ENCODE peak calls at places on chromosomes 2 and 18, in nine cellular contexts. H, A, I, N, T, L, R, D and M are unnamed samples. For H3K4me1, the result is how much of the 10 kb centered on the place peaks cover.

GRCh38 chr2:101981066-101981465 is 10.7 kb upstream of the IL1R2 start:
- DNase-seq in H (no peak), A (no peak), I (no peak), N (no peak), T (no peak), L (no peak), R (no peak), D (no peak), M (no peak)

GRCh38 chr2:109033171-109033570 is 44.2 kb upstream of the EDAR start:
- DNase-seq in H (no peak), A (no peak), I (no peak), N (no peak), T (no peak), L (no peak), R (no peak), D (no peak), M (no peak)

GRCh38 chr18:43279015-43279758 is 1.9 kb upstream of the SYT4 start:
- DNase-seq in H (no peak), A (no peak), I (no peak), N (no peak), T (no peak), L (no peak), R (no peak), D (no peak), M (peak)

GRCh38 chr18:78526923-78527775 is 452.5 kb upstream of the SALL3 start:
- DNase-seq in H (no peak), A (no peak), I (no peak), N (no peak), T (no peak), L (no peak), R (no peak), D (no peak), M (no peak)

GRCh38 chr2:237564526-237565131 is 1.7 kb upstream of the PRLH start:
- DNase-seq in H (peak), A (no peak), I (no peak), N (no peak), T (no peak), L (no peak), R (no peak), D (no peak), M (no peak)

GRCh38 chr18:61982475-61982874 is 89.7 kb upstream of the RNF152 start:
- DNase-seq in H (no peak), A (no peak), I (no peak), N (no peak), T (no peak), L (no peak), R (no peak), D (no peak), M (no peak)

GRCh38 chr2:38174646-38175096 is 98.7 kb upstream of the CYP1B1 start:
- DNase-seq in H (no peak), A (no peak), I (no peak), N (no peak), T (peak), L (no peak), R (no peak), D (no peak), M (no peak)

GRCh38 chr2:218745160-218745558 is 34.5 kb downstream of the TTLL4 start:
- DNase-seq in H (no peak), A (no peak), I (no peak), N (no peak), T (no peak), L (no peak), R (no peak), D (peak), M (no peak)

GRCh38 chr18:22703883-22704626 is 229.1 kb upstream of the RBBP8 start:
- DNase-seq in H (no peak), A (no peak), I (peak), N (peak), T (peak), L (peak), R (peak), D (no peak), M (peak)

GRCh38 chr2:166485558-166486193 is 8.4 kb downstream of the SCN7A start:
- DNase-seq in H (no peak), A (no peak), I (no peak), N (no peak), T (no peak), L (no peak), R (no peak), D (no peak), M (no peak)

GRCh38 chr2:61562615-61563014 is 24.5 kb upstream of the XPO1 start:
- DNase-seq in H (no peak), A (no peak), I (no peak), N (no peak), T (no peak), L (no peak), R (no peak), D (no peak), M (no peak)

GRCh38 chr2:40243581-40243980 is 208.3 kb downstream of the SLC8A1 start:
- DNase-seq in H (no peak), A (no peak), I (no peak), N (no peak), T (peak), L (no peak), R (no peak), D (no peak), M (no peak)

GRCh38 chr2:23530121-23530908 is 145.3 kb downstream of the KLHL29 start:
- DNase-seq in H (no peak), A (no peak), I (no peak), N (no peak), T (no peak), L (no peak), R (no peak), D (no peak), M (no peak)

GRCh38 chr2:216551234-216551633 is 52.6 kb downstream of the RPL37A start:
- DNase-seq in H (no peak), A (no peak), I (peak), N (no peak), T (peak), L (no peak), R (peak), D (no peak), M (no peak)

GRCh38 chr18:41391616-41392610 is 563.1 kb upstream of the PIK3C3 start:
- DNase-seq in H (no peak), A (no peak), I (peak), N (peak), T (peak), L (no peak), R (peak), D (peak), M (peak)

GRCh38 chr2:66576381-66577330 is 141.7 kb downstream of the MEIS1 start:
- DNase-seq in H (peak), A (no peak), I (peak), N (no peak), T (peak), L (no peak), R (peak), D (peak), M (peak)

GRCh38 chr18:60549338-60549960 is 176.9 kb upstream of the MC4R start:
- DNase-seq in H (no peak), A (no peak), I (peak), N (peak), T (peak), L (peak), R (no peak), D (no peak), M (no peak)

GRCh38 chr2:120995656-120996190 is 260.1 kb downstream of the GLI2 start:
- DNase-seq in H (no peak), A (no peak), I (no peak), N (no peak), T (no peak), L (no peak), R (peak), D (no peak), M (no peak)

GRCh38 chr2:100104718-100105677 is 37.4 kb downstream of the AFF3 start:
- DNase-seq in H (no peak), A (no peak), I (no peak), N (no peak), T (peak), L (no peak), R (no peak), D (no peak), M (peak)
- H3K4me3 ChIP-seq in H (peak), A (no peak), I (peak), N (no peak), T (peak), L (no peak), R (peak), D (no peak), M (no peak)

GRCh38 chr18:77106331-77106730 is 26.3 kb downstream of the MBP start:
- DNase-seq in H (no peak), A (peak), I (no peak), N (no peak), T (no peak), L (no peak), R (no peak), D (no peak), M (no peak)

GRCh38 chr18:77105680-77106079 is 26.9 kb downstream of the MBP start:
- DNase-seq in H (no peak), A (no peak), I (no peak), N (no peak), T (no peak), L (no peak), R (no peak), D (no peak), M (no peak)

GRCh38 chr18:77103181-77103875 is 29.3 kb downstream of the MBP start:
- DNase-seq in H (no peak), A (no peak), I (no peak), N (no peak), T (peak), L (no peak), R (no peak), D (no peak), M (no peak)

GRCh38 chr18:77103991-77104521 is 28.5 kb downstream of the MBP start:
- DNase-seq in H (no peak), A (no peak), I (no peak), N (no peak), T (no peak), L (no peak), R (no peak), D (no peak), M (no peak)

DNA sequence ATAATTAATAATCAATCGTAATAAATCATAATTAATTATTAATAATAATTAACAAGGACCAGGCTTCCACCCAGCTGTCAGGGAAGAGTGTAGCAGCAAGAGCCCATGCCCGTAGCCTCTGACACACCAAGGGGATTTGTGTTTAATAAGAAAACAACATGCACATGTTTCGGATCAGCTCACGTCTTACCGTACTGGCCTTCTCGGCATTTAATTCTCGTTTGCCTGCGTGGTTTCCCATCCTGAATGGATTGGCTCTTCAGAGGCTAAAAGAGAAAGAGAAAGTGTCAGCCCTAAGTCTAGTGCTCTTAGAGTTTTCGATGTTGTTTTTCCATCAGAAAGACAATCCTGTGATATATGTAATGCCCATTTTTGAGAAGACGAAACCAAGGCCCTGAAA is 27.6 kb downstream of the MBP start:
- DNase-seq in H (no peak), A (no peak), I (no peak), N (no peak), T (no peak), L (no peak), R (no peak), D (no peak), M (no peak)
- H3K4me1 ChIP-seq in H (under half), A (half or more), I (under half), N (under half), T (under half), L (half or more), R (under half), D (under half), M (under half)

GRCh38 chr2:63590621-63591408 is 2.1 kb downstream of the MDH1 start:
- DNase-seq in H (peak), A (no peak), I (no peak), N (peak), T (no peak), L (no peak), R (peak), D (no peak), M (no peak)

GRCh38 chr2:63587814-63588384 is 378 bp downstream of the WDPCP start:
- DNase-seq in H (no peak), A (no peak), I (peak), N (no peak), T (no peak), L (no peak), R (no peak), D (no peak), M (peak)

GRCh38 chr2:63591566-63592175 is 2.9 kb downstream of the MDH1 start:
- DNase-seq in H (no peak), A (no peak), I (no peak), N (no peak), T (no peak), L (no peak), R (no peak), D (no peak), M (no peak)

GRCh38 chr2:63588385-63589147 is at the start of the genes MDH1 and WDPCP:
- DNase-seq in H (peak), A (peak), I (peak), N (peak), T (peak), L (peak), R (peak), D (peak), M (peak)

DNA sequence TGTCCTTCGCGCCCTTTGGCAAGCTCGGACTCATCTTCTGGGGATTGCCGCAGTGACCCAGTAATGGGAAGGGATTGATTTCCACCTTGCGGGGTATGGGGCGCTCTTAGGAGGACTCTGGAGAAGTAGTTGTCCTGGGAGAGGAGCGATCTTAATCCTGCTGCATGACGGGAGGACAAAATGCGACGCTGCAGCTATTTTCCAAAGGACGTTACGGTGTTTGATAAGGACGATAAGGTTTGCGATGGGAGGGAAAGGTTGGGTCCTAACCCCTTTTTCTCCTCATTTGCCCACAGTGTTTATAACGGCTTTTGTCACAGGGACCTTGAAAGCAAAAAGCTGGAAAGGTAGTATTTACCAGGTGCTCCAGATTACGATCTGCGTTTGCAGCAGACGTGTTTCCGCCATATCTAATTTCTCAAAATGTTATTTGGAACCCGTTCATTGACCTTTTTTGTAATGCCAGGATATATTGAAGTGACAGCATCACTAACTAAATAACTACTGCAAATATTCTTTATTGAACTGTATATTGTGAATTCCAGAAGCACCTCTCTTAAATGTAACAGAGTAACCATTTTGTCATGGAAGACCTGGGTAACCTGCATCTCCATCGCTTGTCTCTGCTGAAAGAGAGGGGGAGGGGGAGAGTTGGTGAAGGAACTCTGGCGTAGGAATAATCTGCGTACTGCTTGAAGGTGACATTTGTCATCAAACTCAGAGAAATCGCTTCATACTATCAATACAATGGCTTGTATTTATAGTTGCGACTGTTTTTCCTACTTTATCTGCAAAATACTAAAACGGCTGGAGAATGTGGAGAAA is 597 bp downstream of the MDH1 start:
- DNase-seq in H (no peak), A (no peak), I (peak), N (no peak), T (no peak), L (no peak), R (no peak), D (no peak), M (peak)
- H3K4me3 ChIP-seq in H (peak), A (peak), I (peak), N (peak), T (peak), L (peak), R (peak), D (peak), M (peak)

GRCh38 chr18:9825571-9826073 is 60.2 kb upstream of the TXNDC2 start:
- DNase-seq in H (no peak), A (no peak), I (peak), N (no peak), T (peak), L (peak), R (peak), D (peak), M (peak)

GRCh38 chr18:9828794-9829712 is 56.7 kb upstream of the TXNDC2 start:
- DNase-seq in H (no peak), A (no peak), I (peak), N (no peak), T (no peak), L (no peak), R (no peak), D (no peak), M (no peak)

GRCh38 chr18:9827211-9827855 is 58.4 kb upstream of the TXNDC2 start:
- DNase-seq in H (no peak), A (no peak), I (no peak), N (no peak), T (no peak), L (no peak), R (no peak), D (no peak), M (no peak)

GRCh38 chr18:9826666-9827065 is 59.1 kb upstream of the TXNDC2 start:
- DNase-seq in H (no peak), A (no peak), I (no peak), N (no peak), T (no peak), L (no peak), R (no peak), D (no peak), M (no peak)

GRCh38 chr18:9827856-9828793 is 57.6 kb upstream of the TXNDC2 start:
- DNase-seq in H (peak), A (no peak), I (peak), N (no peak), T (peak), L (peak), R (peak), D (peak), M (no peak)
- H3K4me1 ChIP-seq in H (under half), A (under half), I (under half), N (under half), T (under half), L (half or more), R (under half), D (half or more), M (under half)

GRCh38 chr2:63047534-63048281 is 2.9 kb upstream of the OTX1 start:
- DNase-seq in H (peak), A (no peak), I (no peak), N (no peak), T (no peak), L (no peak), R (peak), D (no peak), M (no peak)
- H3K4me3 ChIP-seq in H (no peak), A (no peak), I (no peak), N (no peak), T (no peak), L (no peak), R (peak), D (no peak), M (no peak)

DNA sequence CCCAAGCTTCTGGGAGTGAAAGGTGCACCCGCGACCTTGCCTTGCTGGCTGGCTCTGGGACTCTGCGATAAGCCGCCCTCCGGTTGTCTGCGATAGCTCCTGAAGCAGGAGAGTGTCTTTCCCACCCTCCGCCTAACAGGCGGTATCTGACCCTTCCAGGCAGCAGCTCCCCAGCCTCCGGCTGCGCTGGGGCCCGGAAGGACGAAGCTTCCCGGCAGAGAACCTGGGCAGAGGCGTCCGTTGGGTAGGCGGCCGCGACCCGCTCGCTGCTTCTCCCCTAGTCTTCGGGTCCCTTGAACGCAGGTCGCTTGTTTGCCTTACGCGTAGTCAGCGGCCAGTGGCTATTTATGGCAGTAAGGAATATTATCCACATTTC is 446 bp upstream of the RHBDD1 start:
- DNase-seq in H (peak), A (peak), I (peak), N (peak), T (peak), L (no peak), R (no peak), D (no peak), M (no peak)
- H3K4me1 ChIP-seq in H (under half), A (half or more), I (under half), N (under half), T (under half), L (under half), R (under half), D (under half), M (under half)

GRCh38 chr18:72541871-72542690 is 2.1 kb downstream of the CBLN2 start:
- DNase-seq in H (no peak), A (no peak), I (no peak), N (peak), T (no peak), L (no peak), R (no peak), D (no peak), M (no peak)

GRCh38 chr18:72539861-72540260 is 4.3 kb downstream of the CBLN2 start:
- DNase-seq in H (no peak), A (no peak), I (no peak), N (no peak), T (no peak), L (no peak), R (no peak), D (no peak), M (no peak)

GRCh38 chr18:72542993-72543361 is 1.2 kb downstream of the CBLN2 start:
- DNase-seq in H (no peak), A (no peak), I (no peak), N (peak), T (no peak), L (no peak), R (no peak), D (no peak), M (no peak)

GRCh38 chr18:72544092-72544886 is at the start of gene CBLN2:
- DNase-seq in H (no peak), A (no peak), I (peak), N (peak), T (peak), L (no peak), R (peak), D (peak), M (no peak)

GRCh38 chr18:72543362-72544055 is 633 bp downstream of the CBLN2 start:
- DNase-seq in H (no peak), A (no peak), I (no peak), N (peak), T (no peak), L (no peak), R (no peak), D (no peak), M (no peak)
- H3K4me3 ChIP-seq in H (peak), A (no peak), I (peak), N (peak), T (no peak), L (no peak), R (no peak), D (no peak), M (no peak)